ENCODE peak calls at places on chromosomes 16 and 17, in eight cellular contexts. N is heart left ventricle; Q is fibroblast of lung; G is A549; D is IMR-90; E is cardiac muscle cell; I is H9; S is naive thymus-derived CD4-positive, alpha-beta T cell. Y is an unnamed sample. For H3K4me1, the result is how much of the 10 kb centered on the place peaks cover.

GRCh38 chr16:901715-902601 is 68.8 kb downstream of the LMF1 start:
- DNase-seq in S (no peak), Q (no peak), E (no peak), G (no peak), D (no peak), I (no peak), N (peak), Y (no peak)

GRCh38 chr16:30949655-30950515 is 1.0 kb downstream of the ORAI3 start:
- DNase-seq in E (peak), N (peak), D (peak), G (peak), S (no peak), Q (peak), I (peak), Y (peak)

GRCh38 chr16:87702325-87702811 is 63.4 kb downstream of the KLHDC4 start:
- DNase-seq in E (peak), D (peak), I (peak), N (no peak), S (peak), G (no peak), Q (no peak), Y (no peak)

GRCh38 chr16:20610192-20610891 is 34.2 kb upstream of the ACSM2B start:
- DNase-seq in Q (no peak), G (no peak), E (peak), I (no peak), N (no peak), S (no peak), D (no peak), Y (no peak)

GRCh38 chr17:60165976-60166375 is 16.2 kb downstream of the CA4 start:
- DNase-seq in D (no peak), G (no peak), S (no peak), N (no peak), Q (no peak), I (no peak), E (no peak), Y (no peak)

GRCh38 chr16:67423634-67424575 is 7.0 kb upstream of the HSD11B2 start:
- DNase-seq in E (no peak), S (no peak), G (no peak), I (peak), Q (no peak), N (no peak), D (no peak), Y (no peak)

GRCh38 chr16:51268237-51268636 is 117.2 kb upstream of the SALL1 start:
- DNase-seq in N (no peak), G (no peak), E (no peak), I (no peak), Q (no peak), S (no peak), D (no peak), Y (no peak)

GRCh38 chr17:74873874-74874614 is 1.2 kb upstream of the FDXR start:
- DNase-seq in S (no peak), E (no peak), Q (no peak), I (no peak), N (no peak), D (no peak), G (peak), Y (no peak)

GRCh38 chr17:57585341-57586098 is 159.6 kb downstream of the CCDC182 start:
- DNase-seq in D (no peak), S (no peak), Q (no peak), I (no peak), N (no peak), E (no peak), G (no peak), Y (no peak)

GRCh38 chr17:34771891-34772290 is 189.4 kb downstream of the CCT6B start:
- DNase-seq in D (no peak), E (no peak), S (no peak), N (no peak), Q (no peak), I (no peak), G (no peak), Y (no peak)

GRCh38 chr16:154223-155030 is 2.0 kb downstream of the HBZ start:
- DNase-seq in I (peak), Q (peak), D (peak), E (peak), G (no peak), S (no peak), N (peak), Y (no peak)

GRCh38 chr16:11007714-11008240 is 63.4 kb downstream of the CLEC16A start:
- DNase-seq in Q (no peak), I (no peak), G (no peak), D (no peak), S (no peak), N (no peak), E (no peak), Y (no peak)

GRCh38 chr17:27502526-27503324 is 46.5 kb downstream of the KSR1 start:
- DNase-seq in I (no peak), N (no peak), Q (peak), S (no peak), E (no peak), D (peak), G (no peak), Y (no peak)

GRCh38 chr17:13601776-13602551 is at the start of gene HS3ST3A1:
- DNase-seq in G (no peak), D (peak), E (peak), I (peak), S (no peak), N (peak), Q (peak), Y (peak)

GRCh38 chr16:71933913-71934696 is 38.8 kb downstream of the IST1 start:
- DNase-seq in N (no peak), Q (peak), D (peak), S (no peak), G (no peak), I (no peak), E (no peak), Y (no peak)

GRCh38 chr17:73560661-73561060 is 83.6 kb downstream of the SDK2 start:
- DNase-seq in G (peak), N (no peak), S (no peak), I (peak), E (no peak), D (no peak), Q (no peak), Y (no peak)

GRCh38 chr17:3911271-3912053 is 4.8 kb downstream of the P2RX1 start:
- DNase-seq in G (no peak), S (peak), N (no peak), D (no peak), I (peak), E (no peak), Q (no peak), Y (no peak)

GRCh38 chr17:64036198-64036922 is 15.9 kb upstream of the ICAM2 start:
- DNase-seq in S (no peak), I (peak), D (no peak), Q (no peak), N (no peak), G (peak), E (no peak), Y (peak)

GRCh38 chr17:82385559-82386255 is 14.1 kb downstream of the UTS2R start:
- DNase-seq in G (no peak), Q (no peak), N (peak), I (no peak), D (no peak), S (no peak), E (no peak), Y (no peak)

GRCh38 chr16:85316321-85316919 is 204.1 kb upstream of the CIBAR2 start:
- DNase-seq in G (peak), Q (peak), D (peak), S (peak), E (peak), N (no peak), I (peak), Y (peak)

GRCh38 chr17:58332720-58333395 is 4.3 kb upstream of the TSPOAP1 start:
- DNase-seq in S (no peak), N (peak), Q (no peak), I (peak), G (no peak), E (no peak), D (no peak), Y (no peak)

GRCh38 chr16:13012591-13012990 is 111.2 kb downstream of the SHISA9 start:
- DNase-seq in I (peak), D (no peak), Q (no peak), N (no peak), S (no peak), G (no peak), E (peak), Y (no peak)

GRCh38 chr17:71163813-71164122 is 957.1 kb upstream of the SOX9 start:
- DNase-seq in D (no peak), N (no peak), S (no peak), Q (no peak), E (no peak), G (no peak), I (no peak), Y (no peak)

GRCh38 chr17:13365331-13365730 is 236.4 kb downstream of the HS3ST3A1 start:
- DNase-seq in Q (peak), S (no peak), N (no peak), I (no peak), D (peak), E (no peak), G (no peak), Y (no peak)

GRCh38 chr17:63950940-63951907 is 19.1 kb upstream of the CD79B start:
- DNase-seq in N (no peak), I (peak), Q (no peak), D (no peak), E (peak), S (no peak), G (peak), Y (no peak)

GRCh38 chr16:12084436-12084835 is 107.9 kb downstream of the SNX29 start:
- DNase-seq in D (no peak), I (no peak), N (no peak), Q (no peak), S (no peak), E (no peak), G (no peak), Y (no peak)

GRCh38 chr17:37821025-37821713 is 76.3 kb upstream of the HNF1B start:
- DNase-seq in G (no peak), Q (peak), N (no peak), E (no peak), I (no peak), D (peak), S (no peak), Y (no peak)

GRCh38 chr16:71499775-71500364 is 10.7 kb upstream of the ZNF19 start:
- DNase-seq in G (peak), I (peak), E (peak), S (peak), N (no peak), Q (peak), D (peak), Y (no peak)

GRCh38 chr17:44354582-44355309 is 8.9 kb downstream of the FAM171A2 start:
- DNase-seq in G (no peak), Q (no peak), S (peak), I (peak), E (peak), D (no peak), N (peak), Y (no peak)

GRCh38 chr17:53896047-53896446 is 73.3 kb downstream of the KIF2B start:
- DNase-seq in G (no peak), S (no peak), D (no peak), N (no peak), E (no peak), Q (no peak), I (no peak), Y (no peak)

GRCh38 chr16:73365010-73365409 is 317.1 kb upstream of the ZFHX3 start:
- DNase-seq in D (peak), Q (peak), G (no peak), N (no peak), I (no peak), S (no peak), E (peak), Y (no peak)

GRCh38 chr17:38617074-38617860 is 11.5 kb upstream of the SRCIN1 start:
- DNase-seq in S (no peak), G (no peak), N (no peak), D (no peak), I (no peak), E (no peak), Q (no peak), Y (no peak)

GRCh38 chr17:81094744-81095607 is 60.0 kb downstream of the BAIAP2 start:
- DNase-seq in G (peak), N (no peak), D (peak), E (peak), S (peak), I (peak), Q (peak), Y (peak)

GRCh38 chr16:2429771-2430663 is 770 bp downstream of the CCNF start:
- DNase-seq in I (no peak), N (no peak), S (peak), G (no peak), E (peak), D (peak), Q (peak), Y (peak)

GRCh38 chr16:15954814-15955151 is 5.4 kb downstream of the ABCC1 start:
- DNase-seq in G (no peak), I (no peak), S (no peak), Q (peak), D (peak), E (no peak), N (peak), Y (no peak)

GRCh38 chr17:82392209-82392920 is 20.8 kb downstream of the UTS2R start:
- DNase-seq in I (no peak), Q (no peak), G (no peak), S (no peak), E (no peak), N (peak), D (no peak), Y (no peak)

GRCh38 chr16:81003610-81004460 is 2.9 kb downstream of the CMC2 start:
- DNase-seq in I (no peak), G (no peak), S (no peak), D (peak), E (no peak), N (no peak), Q (peak), Y (no peak)

GRCh38 chr17:3821101-3821500 is 20.1 kb upstream of the ITGAE start:
- DNase-seq in I (no peak), S (no peak), D (no peak), N (no peak), Q (no peak), G (no peak), E (no peak), Y (no peak)

GRCh38 chr17:40306395-40306794 is 2.6 kb upstream of the RARA start:
- DNase-seq in Q (no peak), I (no peak), N (no peak), S (no peak), G (no peak), D (no peak), E (no peak), Y (no peak)
- H3K4me1 ChIP-seq in Q (half or more), I (under half), N (half or more), S (under half), G (half or more), D (under half), E (under half), Y (under half)

GRCh38 chr17:67526700-67527099 is 149.6 kb downstream of the PITPNC1 start:
- DNase-seq in I (peak), N (no peak), S (no peak), G (no peak), Q (no peak), D (no peak), E (no peak), Y (no peak)

GRCh38 chr17:67525239-67526135 is 148.4 kb downstream of the PITPNC1 start:
- DNase-seq in E (no peak), Q (no peak), G (no peak), D (no peak), N (no peak), S (no peak), I (peak), Y (no peak)

GRCh38 chr17:67532326-67532871 is 155.3 kb downstream of the PITPNC1 start:
- DNase-seq in S (no peak), N (no peak), G (no peak), Q (no peak), I (peak), D (no peak), E (no peak), Y (no peak)

GRCh38 chr17:67531291-67531690 is 154.2 kb downstream of the PITPNC1 start:
- DNase-seq in E (no peak), D (no peak), I (peak), N (no peak), S (no peak), Q (peak), G (no peak), Y (no peak)

GRCh38 chr17:67528751-67529436 is 151.8 kb downstream of the PITPNC1 start:
- DNase-seq in E (peak), D (peak), I (peak), S (no peak), N (peak), G (peak), Q (peak), Y (peak)
- H3K27ac ChIP-seq in E (peak), D (peak), I (no peak), S (no peak), N (peak), G (peak), Q (peak), Y (no peak)

GRCh38 chr17:78345791-78346494 is 13.9 kb downstream of the SOCS3 start:
- DNase-seq in E (no peak), I (no peak), G (no peak), N (no peak), Q (no peak), S (no peak), D (no peak), Y (no peak)

GRCh38 chr17:78346605-78347250 is 13.1 kb downstream of the SOCS3 start:
- DNase-seq in Q (no peak), G (no peak), D (peak), E (no peak), S (no peak), N (peak), I (no peak), Y (no peak)

GRCh38 chr17:78344666-78345065 is 15.2 kb downstream of the SOCS3 start:
- DNase-seq in S (no peak), N (no peak), Q (no peak), G (no peak), E (no peak), D (no peak), I (peak), Y (no peak)

GRCh38 chr17:78343433-78344201 is 16.3 kb downstream of the SOCS3 start:
- DNase-seq in Q (no peak), G (no peak), E (no peak), N (peak), D (no peak), S (peak), I (peak), Y (no peak)

DNA sequence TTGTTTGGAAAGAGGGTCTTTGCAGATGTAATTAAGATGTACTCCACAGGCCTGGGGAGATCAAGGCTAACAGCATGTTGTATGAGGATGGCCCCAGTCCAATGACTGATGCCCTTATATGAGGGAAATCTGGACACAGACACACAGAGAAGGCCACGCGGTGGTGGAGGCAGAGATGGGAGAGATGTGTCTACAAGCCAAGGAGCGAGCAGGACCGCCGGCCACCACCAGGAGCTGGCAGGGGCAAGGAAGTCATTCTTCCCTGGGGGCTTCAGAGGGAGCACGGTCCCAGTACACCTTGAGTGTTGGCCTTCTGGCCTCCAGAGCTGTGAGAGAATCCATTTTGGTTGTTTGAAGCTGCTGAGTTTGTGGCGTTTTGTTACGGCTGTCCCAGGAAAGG is 14.7 kb downstream of the SOCS3 start:
- DNase-seq in E (no peak), Q (no peak), D (no peak), I (peak), G (no peak), N (no peak), S (no peak), Y (no peak)
- H3K4me1 ChIP-seq in E (under half), Q (under half), D (under half), I (under half), G (half or more), N (under half), S (half or more), Y (under half)

GRCh38 chr16:56933266-56933619 is 1.3 kb downstream of the HERPUD1 start:
- DNase-seq in D (no peak), N (no peak), I (no peak), E (no peak), G (no peak), S (no peak), Q (no peak), Y (no peak)

GRCh38 chr16:56931769-56932587 is at the start of gene HERPUD1:
- DNase-seq in N (peak), I (peak), D (peak), E (peak), G (peak), S (peak), Q (peak), Y (peak)

GRCh38 chr16:56931253-56931768 is 631 bp upstream of the HERPUD1 start:
- DNase-seq in G (no peak), E (no peak), Q (no peak), S (no peak), I (no peak), D (no peak), N (no peak), Y (no peak)

GRCh38 chr16:56933828-56934598 is 2.1 kb downstream of the HERPUD1 start:
- DNase-seq in I (no peak), S (no peak), Q (no peak), G (no peak), E (no peak), D (no peak), N (no peak), Y (no peak)

DNA sequence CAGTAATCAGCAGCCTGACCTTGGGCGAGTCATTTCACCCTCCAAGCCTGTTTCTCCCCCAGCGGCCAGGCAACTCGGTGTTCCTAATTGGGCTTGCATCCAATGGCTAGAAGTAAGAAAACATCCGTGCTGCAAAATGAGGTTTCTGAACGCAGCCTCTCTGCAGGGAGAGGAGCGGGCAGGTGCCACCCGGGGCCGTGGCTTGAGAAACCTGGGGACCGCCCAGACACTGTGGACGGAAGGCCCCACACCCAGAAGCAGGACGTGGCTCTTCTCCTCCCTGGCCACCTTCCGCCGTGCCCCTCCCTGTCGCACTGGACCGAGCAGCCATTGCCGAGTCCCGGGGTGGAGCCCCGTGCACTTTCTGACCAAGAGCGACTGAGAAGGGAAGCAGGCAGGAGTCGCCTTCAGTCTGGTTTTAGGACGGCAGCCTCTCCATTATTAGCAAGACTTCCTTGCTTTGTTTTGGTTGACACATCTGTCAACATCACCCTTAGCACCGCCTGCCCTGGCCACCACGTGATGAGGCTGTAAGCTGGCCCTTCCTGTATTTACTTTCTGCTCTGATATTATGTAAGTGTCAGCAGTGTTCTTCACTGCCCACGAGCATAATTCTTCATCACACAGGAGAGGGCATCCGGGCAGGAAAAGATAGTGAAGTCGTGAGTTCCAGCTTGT is 785 bp downstream of the HERPUD1 start:
- DNase-seq in Q (peak), S (no peak), G (peak), E (peak), I (peak), N (peak), D (peak), Y (peak)
- H3K27ac ChIP-seq in Q (peak), S (peak), G (peak), E (peak), I (no peak), N (peak), D (peak), Y (peak)

GRCh38 chr17:66272699-66273390 is 29.6 kb upstream of the PRKCA start:
- DNase-seq in E (no peak), S (no peak), N (no peak), Q (peak), G (peak), I (no peak), D (peak), Y (no peak)
- H3K4me1 ChIP-seq in E (under half), S (under half), N (under half), Q (under half), G (half or more), I (under half), D (under half), Y (under half)

DNA sequence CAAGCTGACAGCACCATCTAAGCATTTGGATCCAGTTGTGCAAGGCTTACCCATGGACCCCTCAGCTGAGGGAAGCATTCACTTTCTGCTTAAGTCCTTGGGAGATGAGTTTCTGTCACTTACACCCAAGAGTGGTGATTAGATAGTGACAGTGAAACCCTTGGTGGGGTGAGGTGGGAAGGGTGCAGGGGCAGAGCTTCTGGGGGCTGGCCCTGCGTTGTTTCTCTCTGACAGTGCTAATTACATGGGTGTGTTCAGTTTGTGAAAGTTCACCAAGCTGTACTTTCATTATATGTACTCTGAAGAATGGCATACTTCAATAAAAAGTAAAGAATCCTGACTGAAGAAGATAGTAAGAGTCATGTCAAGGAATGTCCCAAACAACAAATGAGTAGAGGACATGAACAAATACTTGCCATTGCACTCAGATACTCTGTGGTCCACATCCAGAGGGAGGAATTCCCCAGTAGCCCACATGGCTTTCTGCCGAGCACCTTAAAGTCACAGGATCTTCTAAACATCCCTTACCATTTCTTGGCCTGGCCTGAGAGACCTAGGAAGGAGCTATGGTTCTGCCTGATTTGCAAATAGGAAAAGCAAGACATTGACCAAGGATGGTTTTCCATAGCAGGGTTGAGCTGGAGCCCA is 8.5 kb downstream of the CHST6 start:
- DNase-seq in I (no peak), N (no peak), E (no peak), G (no peak), Q (no peak), D (no peak), S (no peak), Y (no peak)
- H3K27ac ChIP-seq in I (no peak), N (no peak), E (no peak), G (no peak), Q (no peak), D (no peak), S (no peak), Y (no peak)

Y was measured in right lobe of liver.